ENCODE peak calls at places on chromosomes 7 and 10, in eight cellular contexts. G, P, I, D, Z, F, Y and T are unnamed samples.
A peak's percentile ranks its signal among the peaks of the same experiment; 100 is the strongest.

GRCh38 chr10:31947144-31947926 is 18.7 kb upstream of the ARHGAP12 start:
- DNase-seq in G (no peak), P (peak; percentile 90), I (no peak), D (no peak), Z (peak; percentile 79), F (peak; percentile 38), Y (no peak), T (no peak)

GRCh38 chr10:87960230-87960629 is 96.8 kb downstream of the PTEN start:
- DNase-seq in G (no peak), P (no peak), I (no peak), D (no peak), Z (peak; percentile 12), F (no peak), Y (no peak), T (no peak)

GRCh38 chr7:90192876-90193765 is 18.4 kb upstream of the STEAP2 start:
- DNase-seq in G (no peak), P (peak; percentile 76), I (no peak), D (no peak), Z (no peak), F (no peak), Y (no peak), T (no peak)

GRCh38 chr7:5035276-5035675 is 10.4 kb upstream of the RBAK start:
- DNase-seq in G (no peak), P (no peak), I (no peak), D (no peak), Z (no peak), F (no peak), Y (no peak), T (no peak)

GRCh38 chr7:106774768-106775551 is 90.1 kb upstream of the PIK3CG start:
- DNase-seq in G (no peak), P (no peak), I (no peak), D (no peak), Z (peak; percentile 54), F (no peak), Y (no peak), T (no peak)

GRCh38 chr10:103685880-103686669 is 169.3 kb downstream of the SH3PXD2A start:
- DNase-seq in G (peak; percentile 54), P (no peak), I (peak; percentile 68), D (peak; percentile 80), Z (peak; percentile 56), F (peak; percentile 92), Y (peak; percentile 83), T (peak; percentile 71)

GRCh38 chr10:120999868-121000267 is 148.7 kb downstream of the WDR11 start:
- DNase-seq in G (no peak), P (no peak), I (no peak), D (no peak), Z (no peak), F (peak; percentile 37), Y (no peak), T (no peak)

GRCh38 chr7:145848691-145849090 is 267.9 kb upstream of the CNTNAP2 start:
- DNase-seq in G (no peak), P (no peak), I (no peak), D (no peak), Z (no peak), F (peak; percentile 23), Y (no peak), T (no peak)

GRCh38 chr10:124367936-124368335 is 50.8 kb downstream of the OAT start:
- DNase-seq in G (no peak), P (no peak), I (no peak), D (no peak), Z (no peak), F (no peak), Y (no peak), T (no peak)

GRCh38 chr10:49282879-49283321 is 16.1 kb upstream of the C10orf71 start:
- DNase-seq in G (no peak), P (no peak), I (no peak), D (no peak), Z (no peak), F (no peak), Y (no peak), T (no peak)

GRCh38 chr7:149772236-149772820 is 1.1 kb downstream of the ZNF467 start:
- DNase-seq in G (no peak), P (no peak), I (no peak), D (no peak), Z (no peak), F (peak; percentile 57), Y (no peak), T (no peak)

GRCh38 chr7:25314729-25315267 is 86.5 kb upstream of the NPVF start:
- DNase-seq in G (no peak), P (no peak), I (no peak), D (no peak), Z (no peak), F (no peak), Y (no peak), T (no peak)

GRCh38 chr10:67224553-67224952 is 298.7 kb downstream of the LRRTM3 start:
- DNase-seq in G (no peak), P (no peak), I (no peak), D (no peak), Z (no peak), F (no peak), Y (no peak), T (no peak)

GRCh38 chr7:106346678-106347217 is 62.0 kb upstream of the NAMPT start:
- DNase-seq in G (no peak), P (peak; percentile 79), I (no peak), D (no peak), Z (peak; percentile 97), F (no peak), Y (no peak), T (no peak)

GRCh38 chr10:104582966-104583365 is 58.1 kb upstream of the SORCS3 start:
- DNase-seq in G (no peak), P (no peak), I (no peak), D (no peak), Z (no peak), F (no peak), Y (no peak), T (no peak)

GRCh38 chr10:88066876-88067275 is 203.5 kb downstream of the PTEN start:
- DNase-seq in G (no peak), P (no peak), I (no peak), D (no peak), Z (no peak), F (no peak), Y (no peak), T (no peak)

GRCh38 chr7:152674860-152675760 is 831 bp downstream of the XRCC2 start:
- DNase-seq in G (no peak), P (no peak), I (no peak), D (no peak), Z (peak; percentile 7), F (peak; percentile 45), Y (no peak), T (no peak)

GRCh38 chr7:93117852-93118530 is at the start of gene SAMD9:
- DNase-seq in G (no peak), P (peak; percentile 26), I (no peak), D (peak; percentile 52), Z (peak; percentile 43), F (peak; percentile 16), Y (peak; percentile 1), T (no peak)

GRCh38 chr10:123965973-123966895 is 74.6 kb upstream of the CPXM2 start:
- DNase-seq in G (no peak), P (no peak), I (no peak), D (no peak), Z (no peak), F (no peak), Y (no peak), T (no peak)

GRCh38 chr10:89100680-89101079 is 106.4 kb downstream of the CH25H start:
- DNase-seq in G (no peak), P (no peak), I (no peak), D (no peak), Z (no peak), F (no peak), Y (no peak), T (no peak)

GRCh38 chr10:71970869-71971268 is 6.7 kb downstream of the CHST3 start:
- DNase-seq in G (no peak), P (no peak), I (no peak), D (no peak), Z (no peak), F (no peak), Y (no peak), T (no peak)

GRCh38 chr7:105765846-105766245 is 110.6 kb downstream of the ATXN7L1 start:
- DNase-seq in G (no peak), P (no peak), I (no peak), D (no peak), Z (no peak), F (no peak), Y (no peak), T (no peak)